ENCODE peak calls at places on chromosome 14, in four cellular contexts. F is H1, I is IMR-90, O is H9. C is an unnamed sample.

GRCh38 chr14:35401853-35402252 is 2.7 kb downstream of the NFKBIA start:
- DNase-seq in F (no peak), I (peak; percentile 54), O (no peak), C (no peak)

GRCh38 chr14:106879241-106879640 is 1352.9 kb downstream of the TMEM121 start:
- DNase-seq in F (no peak), I (no peak), O (no peak), C (no peak)

GRCh38 chr14:102951034-102951433 is 28.6 kb downstream of the AMN start:
- DNase-seq in F (no peak), I (no peak), O (no peak), C (no peak)

GRCh38 chr14:78401866-78402265 is 231.7 kb downstream of the NRXN3 start:
- DNase-seq in F (no peak), I (no peak), O (no peak), C (no peak)

GRCh38 chr14:79418649-79419415 is 792.5 kb downstream of the DIO2 start:
- DNase-seq in F (no peak), I (no peak), O (no peak), C (no peak)

GRCh38 chr14:102097441-102098135 is 10.7 kb upstream of the HSP90AA1 start:
- DNase-seq in F (no peak), I (no peak), O (peak; percentile 55), C (peak; percentile 88)

GRCh38 chr14:34365309-34365915 is 96.6 kb downstream of the SPTSSA start:
- DNase-seq in F (no peak), I (peak; percentile 13), O (no peak), C (no peak)

GRCh38 chr14:96920023-96920422 is 122.8 kb downstream of the VRK1 start:
- DNase-seq in F (no peak), I (no peak), O (no peak), C (no peak)

GRCh38 chr14:53124778-53125177 is 28.3 kb downstream of the DDHD1 start:
- DNase-seq in F (no peak), I (no peak), O (no peak), C (no peak)

GRCh38 chr14:49303952-49304516 is 282.1 kb downstream of the RPS29 start:
- DNase-seq in F (no peak), I (peak; percentile 13), O (peak; percentile 66), C (peak; percentile 86)

GRCh38 chr14:30550335-30550734 is 8.6 kb upstream of the G2E3 start:
- DNase-seq in F (no peak), I (peak; percentile 67), O (no peak), C (no peak)

GRCh38 chr14:35161231-35161630 is 38.9 kb downstream of the PRORP start:
- DNase-seq in F (no peak), I (peak; percentile 44), O (no peak), C (no peak)

GRCh38 chr14:91753501-91754128 is 21.7 kb upstream of the CATSPERB start:
- DNase-seq in F (no peak), I (no peak), O (no peak), C (peak; percentile 10)

GRCh38 chr14:84442481-84442880 is 1087.5 kb upstream of the FLRT2 start:
- DNase-seq in F (no peak), I (no peak), O (no peak), C (no peak)

GRCh38 chr14:90572461-90573150 is 175.8 kb downstream of the CALM1 start:
- DNase-seq in F (no peak), I (no peak), O (no peak), C (no peak)

GRCh38 chr14:103638594-103638993 is 9.6 kb downstream of the KLC1 start:
- DNase-seq in F (no peak), I (no peak), O (no peak), C (no peak)

GRCh38 chr14:61197416-61197815 is 83.7 kb downstream of the TMEM30B start:
- DNase-seq in F (no peak), I (no peak), O (no peak), C (no peak)

GRCh38 chr14:58280954-58281787 is 17.2 kb upstream of the ARID4A start:
- DNase-seq in F (no peak), I (peak; percentile 92), O (no peak), C (no peak)

GRCh38 chr14:23644919-23645336 is 8.8 kb downstream of the DHRS2 start:
- DNase-seq in F (no peak), I (no peak), O (no peak), C (no peak)

GRCh38 chr14:32666310-32666709 is 272.4 kb upstream of the NPAS3 start:
- DNase-seq in F (no peak), I (no peak), O (no peak), C (no peak)

GRCh38 chr14:63996016-63996415 is 143.2 kb downstream of the SYNE2 start:
- DNase-seq in F (no peak), I (no peak), O (no peak), C (no peak)

GRCh38 chr14:64196668-64197411 is 97.3 kb downstream of the ESR2 start:
- DNase-seq in F (no peak), I (peak; percentile 64), O (peak; percentile 67), C (peak; percentile 83)

GRCh38 chr14:56119221-56119967 is 1.2 kb downstream of the PELI2 start:
- DNase-seq in F (no peak), I (peak; percentile 52), O (no peak), C (peak; percentile 73)

GRCh38 chr14:34425095-34425851 is 36.8 kb downstream of the SPTSSA start:
- DNase-seq in F (no peak), I (no peak), O (no peak), C (peak; percentile 38)

GRCh38 chr14:61568572-61569011 is 126.7 kb upstream of the HIF1A start:
- DNase-seq in F (no peak), I (no peak), O (peak; percentile 72), C (peak; percentile 71)

GRCh38 chr14:59897757-59898383 is 22.1 kb upstream of the LRRC9 start:
- DNase-seq in F (peak; percentile 10), I (no peak), O (peak; percentile 47), C (peak; percentile 55)

GRCh38 chr14:24463806-24464785 is 21.5 kb upstream of the SDR39U1 start:
- DNase-seq in F (no peak), I (no peak), O (no peak), C (no peak)

GRCh38 chr14:54727929-54728328 is 161.0 kb downstream of the SAMD4A start:
- DNase-seq in F (no peak), I (no peak), O (no peak), C (no peak)

GRCh38 chr14:22602853-22603252 is 4.8 kb downstream of the ABHD4 start:
- DNase-seq in F (no peak), I (peak; percentile 57), O (no peak), C (no peak)

GRCh38 chr14:23620177-23620702 is 15.9 kb upstream of the DHRS2 start:
- DNase-seq in F (no peak), I (no peak), O (no peak), C (no peak)

GRCh38 chr14:42884100-42884499 is 1277.4 kb downstream of the LRFN5 start:
- DNase-seq in F (no peak), I (peak; percentile 93), O (no peak), C (peak; percentile 49)

GRCh38 chr14:103118019-103118662 is 5.1 kb upstream of the TNFAIP2 start:
- DNase-seq in F (no peak), I (peak; percentile 35), O (no peak), C (no peak)

GRCh38 chr14:51627313-51627712 is 24.4 kb upstream of the FRMD6 start:
- DNase-seq in F (no peak), I (no peak), O (no peak), C (no peak)

GRCh38 chr14:79278798-79279644 is 932.3 kb downstream of the DIO2 start:
- DNase-seq in F (peak; percentile 88), I (peak; percentile 92), O (peak; percentile 97), C (peak; percentile 97)

GRCh38 chr14:95498622-95499353 is 17.7 kb downstream of the SYNE3 start:
- DNase-seq in F (no peak), I (peak; percentile 48), O (no peak), C (no peak)

GRCh38 chr14:104786091-104786586 is 9.4 kb downstream of the AKT1 start:
- DNase-seq in F (no peak), I (no peak), O (no peak), C (no peak)

GRCh38 chr14:104787736-104788532 is 7.6 kb downstream of the AKT1 start:
- DNase-seq in F (no peak), I (no peak), O (no peak), C (no peak)

GRCh38 chr14:104785708-104786080 is 9.9 kb downstream of the AKT1 start:
- DNase-seq in F (no peak), I (no peak), O (no peak), C (no peak)

GRCh38 chr14:104788533-104788818 is 7.1 kb downstream of the AKT1 start:
- DNase-seq in F (no peak), I (no peak), O (no peak), C (no peak)

GRCh38 chr14:104786726-104787675 is 8.5 kb downstream of the AKT1 start:
- DNase-seq in F (no peak), I (no peak), O (no peak), C (no peak)
- H3K79me1 ChIP-seq in F (no peaks in the 10 kb centered on the region), I (peaks cover 9% of the 10 kb centered on the region), O (no peaks in the 10 kb centered on the region), C (peaks cover 5% of the 10 kb centered on the region)

GRCh38 chr14:72779679-72780078 is 114.2 kb downstream of the DPF3 start:
- DNase-seq in F (no peak), I (no peak), O (no peak), C (no peak)
- H2AK5ac ChIP-seq in F (no peak overlapping the region), I (no peak overlapping the region), O (no peak overlapping the region), C (no peak overlapping the region)

DNA sequence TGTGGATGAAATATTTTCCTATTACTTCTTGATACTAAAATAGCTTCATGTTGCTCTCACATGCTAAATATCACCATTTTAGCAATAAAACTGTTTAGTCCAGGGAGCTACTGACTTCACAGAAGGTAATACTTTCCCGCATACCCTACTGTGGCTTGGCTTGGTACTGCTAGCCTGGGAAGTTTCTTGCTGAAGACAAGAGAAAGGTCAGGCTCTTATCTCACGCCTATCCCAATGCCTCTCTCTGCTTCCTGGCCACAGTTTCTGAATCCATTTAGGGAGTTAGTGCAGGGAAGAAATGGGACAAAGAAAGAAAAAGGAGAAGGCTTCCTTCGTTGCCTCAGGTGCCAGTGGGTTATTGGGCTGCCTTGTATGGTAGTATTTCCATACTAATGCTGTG is 228.3 kb downstream of the MDGA2 start:
- DNase-seq in F (no peak), I (no peak), O (no peak), C (peak; percentile 63)
- H3K56ac ChIP-seq in F (no peak overlapping the region), I (no peak overlapping the region), O (no peak overlapping the region), C (no peak overlapping the region)

GRCh38 chr14:72527591-72527990 is 366.3 kb downstream of the DPF3 start:
- DNase-seq in F (no peak), I (no peak), O (no peak), C (no peak)
- H3K79me1 ChIP-seq in F (no peaks in the 10 kb centered on the region), I (no peaks in the 10 kb centered on the region), O (no peaks in the 10 kb centered on the region), C (no peaks in the 10 kb centered on the region)

GRCh38 chr14:87712386-87713113 is 280.4 kb downstream of the GALC start:
- DNase-seq in F (no peak), I (no peak), O (no peak), C (peak; percentile 66)
- H2AK5ac ChIP-seq in F (no peak overlapping the region), I (no peak overlapping the region), O (no peak overlapping the region), C (no peak overlapping the region)

DNA sequence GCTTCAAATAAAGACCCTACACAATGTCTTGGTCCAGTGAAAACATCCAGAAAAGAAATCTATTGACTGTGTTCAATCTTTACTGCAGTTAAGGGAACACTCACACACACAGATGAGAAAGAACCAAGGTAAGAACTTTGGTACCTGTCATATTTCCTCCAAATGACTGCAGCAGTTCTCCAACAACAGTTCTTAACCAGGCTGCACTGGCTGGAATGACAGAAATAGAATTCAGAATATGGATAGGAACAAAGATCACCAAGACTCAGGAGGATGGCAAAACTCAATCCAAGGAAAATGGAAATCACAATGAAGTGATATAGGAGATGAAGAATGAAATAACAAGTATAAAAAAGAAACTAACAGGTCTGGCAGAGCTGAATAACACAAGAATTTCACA is 36.6 kb downstream of the ADAM20 start:
- DNase-seq in F (no peak), I (no peak), O (no peak), C (no peak)
- H3K56ac ChIP-seq in F (no peak overlapping the region), I (no peak overlapping the region), O (no peak overlapping the region), C (no peak overlapping the region)

C was measured in mesendoderm.